ENCODE peak calls at places on chromosome 13, in seven cellular contexts. One of them, this sample, is unnamed.

GRCh38 chr13:110376120-110376519 is 69.0 kb downstream of the COL4A2 start:
- DNase-seq in naive thymus-derived CD4-positive, alpha-beta T cell: no peak
- DNase-seq in fibroblast of mammary gland: no peak
- DNase-seq in GM23338: no peak
- DNase-seq in colonic mucosa: no peak
- DNase-seq in islet precursor cell: peak; percentile 38
- DNase-seq in non-pigmented ciliary epithelial cell: no peak
- DNase-seq in this sample: no peak

GRCh38 chr13:92103673-92104296 is 705.4 kb downstream of the GPC5 start:
- DNase-seq in fibroblast of mammary gland: no peak
- DNase-seq in islet precursor cell: peak; percentile 74
- DNase-seq in non-pigmented ciliary epithelial cell: peak; percentile 5
- DNase-seq in GM23338: peak; percentile 17
- DNase-seq in naive thymus-derived CD4-positive, alpha-beta T cell: no peak
- DNase-seq in colonic mucosa: no peak
- DNase-seq in this sample: peak; percentile 39

GRCh38 chr13:95100525-95101121 is 200.6 kb downstream of the ABCC4 start:
- DNase-seq in non-pigmented ciliary epithelial cell: no peak
- DNase-seq in fibroblast of mammary gland: peak; percentile 90
- DNase-seq in colonic mucosa: no peak
- DNase-seq in GM23338: no peak
- DNase-seq in naive thymus-derived CD4-positive, alpha-beta T cell: no peak
- DNase-seq in islet precursor cell: no peak
- DNase-seq in this sample: no peak

GRCh38 chr13:21671793-21672680 is 1.2 kb downstream of the FGF9 start:
- DNase-seq in naive thymus-derived CD4-positive, alpha-beta T cell: peak; percentile 6
- DNase-seq in islet precursor cell: no peak
- DNase-seq in colonic mucosa: no peak
- DNase-seq in non-pigmented ciliary epithelial cell: no peak
- DNase-seq in GM23338: peak; percentile 46
- DNase-seq in fibroblast of mammary gland: no peak
- DNase-seq in this sample: peak; percentile 10

GRCh38 chr13:53012707-53013106 is 15.9 kb upstream of the OLFM4 start:
- DNase-seq in GM23338: no peak
- DNase-seq in fibroblast of mammary gland: no peak
- DNase-seq in colonic mucosa: no peak
- DNase-seq in islet precursor cell: no peak
- DNase-seq in non-pigmented ciliary epithelial cell: no peak
- DNase-seq in naive thymus-derived CD4-positive, alpha-beta T cell: no peak
- DNase-seq in this sample: no peak

GRCh38 chr13:63124863-63125262 is 1709.2 kb upstream of the PCDH20 start:
- DNase-seq in fibroblast of mammary gland: peak; percentile 50
- DNase-seq in islet precursor cell: no peak
- DNase-seq in GM23338: peak; percentile 34
- DNase-seq in colonic mucosa: no peak
- DNase-seq in non-pigmented ciliary epithelial cell: peak; percentile 4
- DNase-seq in naive thymus-derived CD4-positive, alpha-beta T cell: no peak
- DNase-seq in this sample: no peak

GRCh38 chr13:89514534-89515312 is 1832.8 kb upstream of the MIR17HG start:
- DNase-seq in colonic mucosa: no peak
- DNase-seq in fibroblast of mammary gland: peak; percentile 66
- DNase-seq in naive thymus-derived CD4-positive, alpha-beta T cell: no peak
- DNase-seq in non-pigmented ciliary epithelial cell: peak; percentile 28
- DNase-seq in islet precursor cell: no peak
- DNase-seq in GM23338: peak; percentile 76
- DNase-seq in this sample: peak; percentile 2

GRCh38 chr13:43473437-43473836 is 313.3 kb downstream of the ENOX1 start:
- DNase-seq in islet precursor cell: no peak
- DNase-seq in colonic mucosa: no peak
- DNase-seq in fibroblast of mammary gland: no peak
- DNase-seq in GM23338: no peak
- DNase-seq in non-pigmented ciliary epithelial cell: no peak
- DNase-seq in naive thymus-derived CD4-positive, alpha-beta T cell: no peak
- DNase-seq in this sample: no peak

GRCh38 chr13:43804461-43805070 is 17.8 kb upstream of the ENOX1 start:
- DNase-seq in islet precursor cell: no peak
- DNase-seq in naive thymus-derived CD4-positive, alpha-beta T cell: peak; percentile 28
- DNase-seq in non-pigmented ciliary epithelial cell: no peak
- DNase-seq in colonic mucosa: peak; percentile 24
- DNase-seq in GM23338: peak; percentile 80
- DNase-seq in fibroblast of mammary gland: peak; percentile 89
- DNase-seq in this sample: no peak

GRCh38 chr13:32314968-32315254 is 252 bp downstream of the ZAR1L start:
- DNase-seq in non-pigmented ciliary epithelial cell: peak; percentile 27
- DNase-seq in colonic mucosa: peak; percentile 33
- DNase-seq in fibroblast of mammary gland: peak; percentile 72
- DNase-seq in naive thymus-derived CD4-positive, alpha-beta T cell: peak; percentile 68
- DNase-seq in islet precursor cell: no peak
- DNase-seq in GM23338: peak; percentile 85
- DNase-seq in this sample: no peak

GRCh38 chr13:60645552-60646138 is 248.6 kb downstream of the TDRD3 start:
- DNase-seq in naive thymus-derived CD4-positive, alpha-beta T cell: no peak
- DNase-seq in fibroblast of mammary gland: no peak
- DNase-seq in islet precursor cell: no peak
- DNase-seq in GM23338: no peak
- DNase-seq in colonic mucosa: no peak
- DNase-seq in non-pigmented ciliary epithelial cell: no peak
- DNase-seq in this sample: no peak

GRCh38 chr13:30830638-30830965 is 75.5 kb upstream of the MEDAG start:
- DNase-seq in naive thymus-derived CD4-positive, alpha-beta T cell: no peak
- DNase-seq in GM23338: no peak
- DNase-seq in fibroblast of mammary gland: no peak
- DNase-seq in islet precursor cell: peak; percentile 57
- DNase-seq in non-pigmented ciliary epithelial cell: no peak
- DNase-seq in colonic mucosa: no peak
- DNase-seq in this sample: no peak

GRCh38 chr13:108787709-108788394 is 158.4 kb downstream of the MYO16 start:
- DNase-seq in naive thymus-derived CD4-positive, alpha-beta T cell: no peak
- DNase-seq in GM23338: no peak
- DNase-seq in islet precursor cell: no peak
- DNase-seq in colonic mucosa: no peak
- DNase-seq in non-pigmented ciliary epithelial cell: no peak
- DNase-seq in fibroblast of mammary gland: no peak
- DNase-seq in this sample: no peak

GRCh38 chr13:95485045-95485517 is 67.4 kb upstream of the CLDN10 start:
- DNase-seq in colonic mucosa: no peak
- DNase-seq in naive thymus-derived CD4-positive, alpha-beta T cell: no peak
- DNase-seq in non-pigmented ciliary epithelial cell: no peak
- DNase-seq in fibroblast of mammary gland: peak; percentile 21
- DNase-seq in islet precursor cell: no peak
- DNase-seq in GM23338: no peak
- DNase-seq in this sample: no peak

GRCh38 chr13:101706651-101707050 is 254.2 kb downstream of the ITGBL1 start:
- DNase-seq in naive thymus-derived CD4-positive, alpha-beta T cell: peak; percentile 17
- DNase-seq in fibroblast of mammary gland: peak; percentile 99
- DNase-seq in GM23338: no peak
- DNase-seq in colonic mucosa: no peak
- DNase-seq in non-pigmented ciliary epithelial cell: peak; percentile 80
- DNase-seq in islet precursor cell: no peak
- DNase-seq in this sample: no peak

GRCh38 chr13:19818223-19818842 is 35.6 kb upstream of the PSPC1 start:
- DNase-seq in islet precursor cell: peak; percentile 93
- DNase-seq in fibroblast of mammary gland: peak; percentile 11
- DNase-seq in non-pigmented ciliary epithelial cell: no peak
- DNase-seq in colonic mucosa: peak; percentile 42
- DNase-seq in GM23338: peak; percentile 92
- DNase-seq in naive thymus-derived CD4-positive, alpha-beta T cell: no peak
- DNase-seq in this sample: peak; percentile 93

GRCh38 chr13:67148219-67148583 is 81.9 kb downstream of the PCDH9 start:
- DNase-seq in naive thymus-derived CD4-positive, alpha-beta T cell: no peak
- DNase-seq in colonic mucosa: no peak
- DNase-seq in fibroblast of mammary gland: peak; percentile 62
- DNase-seq in GM23338: no peak
- DNase-seq in non-pigmented ciliary epithelial cell: peak; percentile 26
- DNase-seq in islet precursor cell: no peak
- DNase-seq in this sample: no peak

GRCh38 chr13:42615691-42616090 is 41.7 kb downstream of the TNFSF11 start:
- DNase-seq in fibroblast of mammary gland: peak; percentile 59
- DNase-seq in islet precursor cell: peak; percentile 67
- DNase-seq in colonic mucosa: no peak
- DNase-seq in GM23338: no peak
- DNase-seq in naive thymus-derived CD4-positive, alpha-beta T cell: no peak
- DNase-seq in non-pigmented ciliary epithelial cell: no peak
- DNase-seq in this sample: no peak

GRCh38 chr13:73954808-73955207 is 179.4 kb downstream of the KLF12 start:
- DNase-seq in naive thymus-derived CD4-positive, alpha-beta T cell: no peak
- DNase-seq in islet precursor cell: no peak
- DNase-seq in non-pigmented ciliary epithelial cell: no peak
- DNase-seq in colonic mucosa: no peak
- DNase-seq in fibroblast of mammary gland: no peak
- DNase-seq in GM23338: no peak
- DNase-seq in this sample: no peak

GRCh38 chr13:28429685-28430290 is 65.1 kb downstream of the FLT1 start:
- DNase-seq in naive thymus-derived CD4-positive, alpha-beta T cell: no peak
- DNase-seq in islet precursor cell: no peak
- DNase-seq in GM23338: peak; percentile 96
- DNase-seq in non-pigmented ciliary epithelial cell: no peak
- DNase-seq in fibroblast of mammary gland: no peak
- DNase-seq in colonic mucosa: no peak
- DNase-seq in this sample: peak; percentile 21

GRCh38 chr13:41991936-41992335 is 31.0 kb upstream of the VWA8 start:
- DNase-seq in colonic mucosa: no peak
- DNase-seq in GM23338: no peak
- DNase-seq in non-pigmented ciliary epithelial cell: no peak
- DNase-seq in naive thymus-derived CD4-positive, alpha-beta T cell: no peak
- DNase-seq in islet precursor cell: no peak
- DNase-seq in fibroblast of mammary gland: no peak
- DNase-seq in this sample: no peak

GRCh38 chr13:26497991-26498423 is 59.5 kb upstream of the WASF3 start:
- DNase-seq in GM23338: no peak
- DNase-seq in colonic mucosa: no peak
- DNase-seq in islet precursor cell: no peak
- DNase-seq in fibroblast of mammary gland: peak; percentile 95
- DNase-seq in naive thymus-derived CD4-positive, alpha-beta T cell: no peak
- DNase-seq in non-pigmented ciliary epithelial cell: peak; percentile 65
- DNase-seq in this sample: no peak

GRCh38 chr13:112943309-112944125 is 25.5 kb upstream of the MCF2L start:
- DNase-seq in fibroblast of mammary gland: no peak
- DNase-seq in islet precursor cell: peak; percentile 86
- DNase-seq in GM23338: peak; percentile 72
- DNase-seq in colonic mucosa: peak; percentile 57
- DNase-seq in naive thymus-derived CD4-positive, alpha-beta T cell: peak; percentile 18
- DNase-seq in non-pigmented ciliary epithelial cell: no peak
- DNase-seq in this sample: peak; percentile 69

GRCh38 chr13:48493851-48494250 is 39.0 kb downstream of the RCBTB2 start:
- DNase-seq in naive thymus-derived CD4-positive, alpha-beta T cell: no peak
- DNase-seq in islet precursor cell: no peak
- DNase-seq in GM23338: no peak
- DNase-seq in fibroblast of mammary gland: no peak
- DNase-seq in non-pigmented ciliary epithelial cell: no peak
- DNase-seq in colonic mucosa: no peak
- DNase-seq in this sample: no peak

GRCh38 chr13:40692946-40693345 is 26.5 kb upstream of the FOXO1 start:
- DNase-seq in GM23338: no peak
- DNase-seq in naive thymus-derived CD4-positive, alpha-beta T cell: no peak
- DNase-seq in colonic mucosa: no peak
- DNase-seq in non-pigmented ciliary epithelial cell: no peak
- DNase-seq in fibroblast of mammary gland: no peak
- DNase-seq in islet precursor cell: no peak
- DNase-seq in this sample: no peak

GRCh38 chr13:69737129-69737935 is 370.3 kb upstream of the ATXN8OS start:
- DNase-seq in fibroblast of mammary gland: no peak
- DNase-seq in naive thymus-derived CD4-positive, alpha-beta T cell: no peak
- DNase-seq in non-pigmented ciliary epithelial cell: no peak
- DNase-seq in colonic mucosa: no peak
- DNase-seq in islet precursor cell: no peak
- DNase-seq in GM23338: no peak
- DNase-seq in this sample: no peak

GRCh38 chr13:50197705-50198104 is 182.5 kb downstream of the KCNRG start:
- DNase-seq in naive thymus-derived CD4-positive, alpha-beta T cell: no peak
- DNase-seq in non-pigmented ciliary epithelial cell: no peak
- DNase-seq in fibroblast of mammary gland: peak; percentile 74
- DNase-seq in islet precursor cell: no peak
- DNase-seq in colonic mucosa: no peak
- DNase-seq in GM23338: no peak
- DNase-seq in this sample: no peak

GRCh38 chr13:42876810-42877550 is 95.6 kb downstream of the FAM216B start:
- DNase-seq in colonic mucosa: no peak
- DNase-seq in non-pigmented ciliary epithelial cell: peak; percentile 60
- DNase-seq in naive thymus-derived CD4-positive, alpha-beta T cell: no peak
- DNase-seq in islet precursor cell: no peak
- DNase-seq in GM23338: no peak
- DNase-seq in fibroblast of mammary gland: peak; percentile 87
- DNase-seq in this sample: no peak

GRCh38 chr13:111852701-111853100 is 214.2 kb upstream of the SOX1 start:
- DNase-seq in fibroblast of mammary gland: no peak
- DNase-seq in colonic mucosa: no peak
- DNase-seq in non-pigmented ciliary epithelial cell: no peak
- DNase-seq in GM23338: no peak
- DNase-seq in naive thymus-derived CD4-positive, alpha-beta T cell: no peak
- DNase-seq in islet precursor cell: peak; percentile 39
- DNase-seq in this sample: no peak

GRCh38 chr13:27605610-27606200 is 14.6 kb downstream of the LNX2 start:
- DNase-seq in islet precursor cell: no peak
- DNase-seq in naive thymus-derived CD4-positive, alpha-beta T cell: no peak
- DNase-seq in fibroblast of mammary gland: peak; percentile 18
- DNase-seq in GM23338: no peak
- DNase-seq in non-pigmented ciliary epithelial cell: no peak
- DNase-seq in colonic mucosa: no peak
- DNase-seq in this sample: no peak

GRCh38 chr13:33126909-33127607 is 110.8 kb downstream of the KL start:
- DNase-seq in non-pigmented ciliary epithelial cell: no peak
- DNase-seq in fibroblast of mammary gland: peak; percentile 64
- DNase-seq in GM23338: no peak
- DNase-seq in naive thymus-derived CD4-positive, alpha-beta T cell: no peak
- DNase-seq in islet precursor cell: no peak
- DNase-seq in colonic mucosa: no peak
- DNase-seq in this sample: no peak

GRCh38 chr13:41386206-41386605 is 71.1 kb upstream of the RGCC start:
- DNase-seq in islet precursor cell: no peak
- DNase-seq in non-pigmented ciliary epithelial cell: no peak
- DNase-seq in GM23338: no peak
- DNase-seq in colonic mucosa: no peak
- DNase-seq in naive thymus-derived CD4-positive, alpha-beta T cell: no peak
- DNase-seq in fibroblast of mammary gland: no peak
- DNase-seq in this sample: no peak

GRCh38 chr13:106337096-106337495 is 198.4 kb downstream of the EFNB2 start:
- DNase-seq in colonic mucosa: no peak
- DNase-seq in GM23338: no peak
- DNase-seq in islet precursor cell: no peak
- DNase-seq in fibroblast of mammary gland: peak; percentile 15
- DNase-seq in naive thymus-derived CD4-positive, alpha-beta T cell: no peak
- DNase-seq in non-pigmented ciliary epithelial cell: no peak
- DNase-seq in this sample: no peak

GRCh38 chr13:75423383-75423782 is 58.6 kb downstream of the TBC1D4 start:
- DNase-seq in GM23338: no peak
- DNase-seq in islet precursor cell: no peak
- DNase-seq in non-pigmented ciliary epithelial cell: no peak
- DNase-seq in naive thymus-derived CD4-positive, alpha-beta T cell: no peak
- DNase-seq in colonic mucosa: no peak
- DNase-seq in fibroblast of mammary gland: no peak
- DNase-seq in this sample: no peak